ENCODE peak calls at places on chromosome 18, in nine cellular contexts. A, L, K, G, O, S, R, N and Y are unnamed samples. For H3K4me1, the result is how much of the 10 kb centered on the place peaks cover.

GRCh38 chr18:78814766-78815165 is 164.9 kb upstream of the SALL3 start:
- DNase-seq in A (no peak), L (no peak), K (no peak), G (no peak), O (no peak), S (no peak), R (no peak), N (no peak), Y (no peak)

GRCh38 chr18:68800075-68800474 is 2.2 kb downstream of the CCDC102B start:
- DNase-seq in A (no peak), L (no peak), K (no peak), G (no peak), O (peak), S (no peak), R (no peak), N (no peak), Y (no peak)

GRCh38 chr18:58378411-58378820 is 250.5 kb downstream of the ALPK2 start:
- DNase-seq in A (no peak), L (no peak), K (no peak), G (no peak), O (no peak), S (no peak), R (no peak), N (no peak), Y (no peak)

GRCh38 chr18:79483971-79484491 is 88.3 kb downstream of the NFATC1 start:
- DNase-seq in A (peak), L (no peak), K (no peak), G (no peak), O (no peak), S (peak), R (no peak), N (no peak), Y (peak)

GRCh38 chr18:28041366-28041765 is 135.6 kb downstream of the CDH2 start:
- DNase-seq in A (no peak), L (no peak), K (no peak), G (no peak), O (peak), S (no peak), R (no peak), N (no peak), Y (no peak)

GRCh38 chr18:62458868-62459716 is 63.7 kb upstream of the ZCCHC2 start:
- DNase-seq in A (no peak), L (no peak), K (no peak), G (peak), O (no peak), S (peak), R (no peak), N (no peak), Y (no peak)

GRCh38 chr18:48862678-48863270 is 88.0 kb downstream of the SMAD7 start:
- DNase-seq in A (no peak), L (no peak), K (no peak), G (no peak), O (no peak), S (no peak), R (no peak), N (no peak), Y (peak)

GRCh38 chr18:44036500-44036899 is 644.2 kb upstream of the SETBP1 start:
- DNase-seq in A (no peak), L (peak), K (peak), G (peak), O (peak), S (peak), R (no peak), N (no peak), Y (no peak)

GRCh38 chr18:63037491-63037890 is 282.1 kb downstream of the BCL2 start:
- DNase-seq in A (no peak), L (no peak), K (no peak), G (no peak), O (no peak), S (no peak), R (no peak), N (no peak), Y (no peak)

GRCh38 chr18:7438631-7439030 is 128.5 kb upstream of the PTPRM start:
- DNase-seq in A (no peak), L (no peak), K (no peak), G (no peak), O (no peak), S (no peak), R (no peak), N (no peak), Y (no peak)

GRCh38 chr18:21949326-21950015 is 208.9 kb downstream of the MIB1 start:
- DNase-seq in A (no peak), L (no peak), K (no peak), G (no peak), O (peak), S (no peak), R (no peak), N (no peak), Y (no peak)

GRCh38 chr18:76875390-76876330 is 53.3 kb downstream of the ZNF236 start:
- DNase-seq in A (no peak), L (peak), K (peak), G (no peak), O (peak), S (no peak), R (peak), N (no peak), Y (no peak)

GRCh38 chr18:54181856-54182612 is 42.4 kb downstream of the MBD2 start:
- DNase-seq in A (no peak), L (no peak), K (no peak), G (no peak), O (peak), S (no peak), R (no peak), N (no peak), Y (no peak)

GRCh38 chr18:40904295-40904694 is 1050.7 kb upstream of the PIK3C3 start:
- DNase-seq in A (no peak), L (no peak), K (no peak), G (no peak), O (no peak), S (no peak), R (no peak), N (no peak), Y (no peak)
- H3K4me1 ChIP-seq in A (under half), L (under half), K (under half), G (under half), O (under half), S (under half), R (under half), N (under half), Y (under half)

GRCh38 chr18:47644896-47645295 is 285.6 kb downstream of the SMAD2 start:
- DNase-seq in A (no peak), L (no peak), K (no peak), G (no peak), O (no peak), S (no peak), R (no peak), N (no peak), Y (no peak)
- H3K4me3 ChIP-seq in A (no peak), L (no peak), K (no peak), G (no peak), O (no peak), S (no peak), R (no peak), N (no peak), Y (no peak)

DNA sequence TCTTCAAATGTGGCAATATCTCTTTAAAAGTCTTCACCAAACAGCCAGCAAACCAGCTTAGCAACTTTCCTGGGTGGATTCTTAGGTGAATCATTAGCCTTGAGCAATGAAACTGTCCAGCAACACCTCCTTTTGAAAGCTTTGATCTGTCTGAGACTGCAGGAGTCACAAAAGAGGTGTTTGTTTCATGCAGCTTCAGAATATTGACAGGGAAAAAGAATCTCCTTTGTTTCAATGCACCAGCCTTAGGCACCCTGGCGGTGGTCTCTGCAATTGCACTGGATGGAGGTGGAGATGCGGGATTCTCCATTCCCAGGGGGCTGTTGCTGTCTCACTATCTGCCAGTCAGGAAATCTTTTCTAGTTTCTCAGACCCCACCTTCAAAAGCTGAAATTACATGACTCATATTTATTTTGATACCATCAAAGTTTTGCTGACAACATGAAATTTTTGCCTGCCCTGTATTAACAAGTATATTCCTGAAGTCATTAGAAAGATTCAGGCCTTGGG is 76.0 kb upstream of the DSG1 start:
- DNase-seq in A (no peak), L (no peak), K (no peak), G (no peak), O (peak), S (no peak), R (peak), N (no peak), Y (no peak)
- TF ChIP-seq CTCF in A (no peak), L (no peak), K (peak), G (peak), O (peak), S (peak), R (peak), N (no peak), Y (peak)

DNA sequence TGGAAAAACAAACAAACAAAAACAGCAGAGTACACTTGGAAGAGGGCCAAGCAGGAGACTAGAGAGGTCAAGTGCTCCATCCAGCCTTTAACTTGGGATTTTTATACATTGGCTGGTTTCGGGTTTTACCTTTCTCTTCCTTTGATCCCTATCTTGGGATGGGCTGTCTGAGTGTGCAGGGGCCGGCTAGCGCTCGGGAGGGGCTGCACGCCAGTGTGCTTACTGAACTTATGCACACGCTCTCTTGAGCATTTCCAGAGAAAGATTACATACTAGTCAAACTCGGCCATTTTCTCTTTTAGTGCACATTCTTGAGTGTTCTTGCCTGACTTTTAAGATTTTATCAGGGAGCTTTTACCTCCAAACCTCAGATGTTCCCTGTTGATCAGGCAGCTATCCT is 707.8 kb downstream of the DSC3 start:
- DNase-seq in A (no peak), L (no peak), K (no peak), G (no peak), O (no peak), S (no peak), R (no peak), N (no peak), Y (no peak)
- H3K4me1 ChIP-seq in A (under half), L (under half), K (under half), G (under half), O (under half), S (under half), R (under half), N (under half), Y (under half)

GRCh38 chr18:13641551-13642439 is 84.6 kb downstream of the FAM210A start:
- DNase-seq in A (peak), L (no peak), K (no peak), G (peak), O (peak), S (peak), R (no peak), N (peak), Y (no peak)
- H3K4me3 ChIP-seq in A (peak), L (peak), K (peak), G (peak), O (no peak), S (peak), R (no peak), N (peak), Y (peak)

GRCh38 chr18:9296233-9297006 is 38.2 kb upstream of the TWSG1 start:
- DNase-seq in A (no peak), L (no peak), K (no peak), G (no peak), O (no peak), S (no peak), R (no peak), N (no peak), Y (no peak)

GRCh38 chr18:9293948-9294347 is 40.6 kb upstream of the TWSG1 start:
- DNase-seq in A (no peak), L (no peak), K (no peak), G (no peak), O (no peak), S (no peak), R (no peak), N (no peak), Y (no peak)

GRCh38 chr18:9292047-9292446 is 42.5 kb upstream of the TWSG1 start:
- DNase-seq in A (no peak), L (no peak), K (no peak), G (no peak), O (no peak), S (no peak), R (no peak), N (no peak), Y (no peak)

GRCh38 chr18:9297007-9297393 is 37.6 kb upstream of the TWSG1 start:
- DNase-seq in A (no peak), L (no peak), K (no peak), G (no peak), O (no peak), S (no peak), R (no peak), N (no peak), Y (no peak)
- TF ChIP-seq CTCF in A (no peak), L (no peak), K (no peak), G (no peak), O (no peak), S (no peak), R (no peak), N (no peak), Y (no peak)

DNA sequence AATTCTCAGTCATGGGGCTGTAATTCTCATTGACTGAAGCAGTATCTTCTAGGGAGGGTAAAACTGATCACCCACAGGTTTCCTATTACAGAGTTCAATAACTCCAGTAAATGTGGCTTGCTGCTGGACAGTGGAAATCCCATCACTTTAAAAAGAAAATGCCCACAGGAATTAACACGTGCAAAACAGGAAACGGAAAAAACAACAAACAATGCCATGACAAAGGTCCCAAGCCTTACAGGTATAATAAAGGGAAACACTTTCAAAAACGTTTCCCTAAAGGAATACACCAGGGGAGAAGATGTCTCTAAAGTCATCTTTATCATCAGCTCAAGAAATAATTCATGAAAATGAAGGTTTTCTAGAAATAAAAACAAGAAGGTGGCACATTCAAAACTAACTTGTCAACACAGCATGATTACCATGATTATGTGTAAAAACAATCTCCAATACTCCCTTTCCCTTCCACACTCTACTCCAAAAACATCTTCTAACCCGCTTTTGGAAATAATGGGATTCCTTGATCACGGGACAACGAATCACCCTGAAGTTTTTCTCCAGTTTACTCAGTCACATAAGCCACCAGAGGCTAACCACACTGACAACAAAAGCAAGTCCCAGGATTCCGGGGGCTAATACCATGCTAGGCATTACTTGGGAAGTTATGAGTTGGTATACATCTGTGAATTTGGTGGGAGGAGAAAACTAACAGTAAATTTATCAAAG is 167.9 kb downstream of the TCF4 start:
- DNase-seq in A (no peak), L (no peak), K (no peak), G (no peak), O (no peak), S (no peak), R (no peak), N (no peak), Y (no peak)
- H3K4me1 ChIP-seq in A (under half), L (under half), K (under half), G (half or more), O (under half), S (half or more), R (under half), N (under half), Y (under half)

DNA sequence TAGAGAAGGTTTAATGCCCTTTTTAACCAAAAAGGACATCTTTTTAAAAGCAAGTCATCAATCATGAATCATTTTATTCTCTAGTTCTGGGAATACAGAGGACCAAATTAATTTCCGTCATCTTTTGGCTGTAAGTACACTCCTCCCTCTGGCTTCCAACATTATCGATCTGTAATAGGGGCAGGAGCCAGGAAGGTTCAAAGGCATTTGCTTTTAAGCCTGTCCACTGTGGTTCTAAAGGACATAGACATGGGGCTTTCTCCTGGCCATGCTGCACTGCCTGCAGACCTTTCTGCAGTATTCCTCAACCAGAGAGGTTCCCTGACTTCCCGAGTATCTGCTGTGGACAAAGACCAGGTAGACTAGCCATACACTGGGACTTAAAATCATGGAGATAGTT is 170.5 kb downstream of the MYO5B start:
- DNase-seq in A (no peak), L (no peak), K (no peak), G (no peak), O (no peak), S (no peak), R (no peak), N (no peak), Y (no peak)
- H3K4me3 ChIP-seq in A (no peak), L (no peak), K (no peak), G (no peak), O (no peak), S (no peak), R (no peak), N (no peak), Y (no peak)

DNA sequence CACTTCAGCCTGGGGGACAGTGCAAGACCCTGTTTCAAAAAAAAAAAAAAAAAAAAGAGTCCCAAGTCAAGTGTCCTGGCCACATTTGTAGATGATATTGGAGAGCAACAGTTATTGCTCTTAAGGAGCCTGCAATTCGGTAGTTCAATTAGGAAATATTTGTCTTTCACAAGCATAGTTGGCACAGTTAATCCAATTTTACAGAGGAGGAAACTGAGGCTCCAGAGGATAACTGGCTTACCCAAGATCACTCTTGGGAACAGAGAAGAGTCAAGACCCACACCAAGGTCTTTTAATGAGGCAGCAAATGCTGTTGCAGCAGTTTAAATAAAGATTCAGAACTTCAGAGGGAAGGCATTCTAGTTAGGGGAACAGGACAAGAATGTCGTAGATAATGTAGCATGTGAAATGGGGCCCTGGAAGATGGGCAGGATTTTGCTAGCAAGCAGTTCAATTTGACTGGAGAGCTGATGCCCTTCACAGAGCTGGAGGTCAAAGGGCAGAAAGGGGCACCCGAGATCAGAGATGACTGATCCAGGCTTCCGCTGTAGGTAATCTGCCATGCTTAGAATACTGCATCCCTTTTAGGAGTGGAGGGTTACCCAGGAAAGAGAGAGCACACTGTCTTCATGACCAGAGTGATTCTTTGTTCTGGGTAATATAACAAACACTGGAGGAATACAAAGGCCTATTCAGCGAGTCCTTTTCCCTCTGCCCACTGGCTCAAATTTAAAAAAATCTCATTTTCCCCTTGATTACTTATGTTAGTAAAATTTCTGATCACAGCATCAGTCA is 3.0 kb downstream of the NPC1 start:
- DNase-seq in A (no peak), L (no peak), K (no peak), G (no peak), O (no peak), S (no peak), R (no peak), N (no peak), Y (no peak)
- TF ChIP-seq CTCF in A (no peak), L (no peak), K (no peak), G (no peak), O (no peak), S (no peak), R (no peak), N (no peak), Y (no peak)